ENCODE peak calls at places on chromosomes 2 and 18, in four cellular contexts. One of them, this sample, is unnamed.

GRCh38 chr2:96113367-96113677 is 3.0 kb downstream of the ADRA2B start:
- DNase-seq in naive thymus-derived CD8-positive, alpha-beta T cell: no peak
- DNase-seq in stimulated activated CD8-positive, alpha-beta memory T cell treated with anti-CD3 and anti-CD28 coated beads, Interleukin-12 subunit alpha, Interleukin-12 subunit beta, amount 100 ng/mL, for 1 hour: no peak
- DNase-seq in DMS79 treated with DMSO at 0.1 percent for 48 hours: no peak
- DNase-seq in this sample: no peak

GRCh38 chr2:128280901-128281321 is 37.8 kb downstream of the HS6ST1 start:
- DNase-seq in naive thymus-derived CD8-positive, alpha-beta T cell: no peak
- DNase-seq in stimulated activated CD8-positive, alpha-beta memory T cell treated with anti-CD3 and anti-CD28 coated beads, Interleukin-12 subunit alpha, Interleukin-12 subunit beta, amount 100 ng/mL, for 1 hour: no peak
- DNase-seq in DMS79 treated with DMSO at 0.1 percent for 48 hours: no peak
- DNase-seq in this sample: peak

GRCh38 chr18:41206341-41206740 is 748.7 kb upstream of the PIK3C3 start:
- DNase-seq in naive thymus-derived CD8-positive, alpha-beta T cell: no peak
- DNase-seq in stimulated activated CD8-positive, alpha-beta memory T cell treated with anti-CD3 and anti-CD28 coated beads, Interleukin-12 subunit alpha, Interleukin-12 subunit beta, amount 100 ng/mL, for 1 hour: no peak
- DNase-seq in DMS79 treated with DMSO at 0.1 percent for 48 hours: no peak
- DNase-seq in this sample: no peak

GRCh38 chr2:13485256-13485655 is 768.5 kb downstream of the TRIB2 start:
- DNase-seq in naive thymus-derived CD8-positive, alpha-beta T cell: no peak
- DNase-seq in stimulated activated CD8-positive, alpha-beta memory T cell treated with anti-CD3 and anti-CD28 coated beads, Interleukin-12 subunit alpha, Interleukin-12 subunit beta, amount 100 ng/mL, for 1 hour: no peak
- DNase-seq in DMS79 treated with DMSO at 0.1 percent for 48 hours: no peak
- DNase-seq in this sample: no peak

GRCh38 chr2:219296631-219297391 is 12.4 kb downstream of the PTPRN start:
- DNase-seq in naive thymus-derived CD8-positive, alpha-beta T cell: peak
- DNase-seq in stimulated activated CD8-positive, alpha-beta memory T cell treated with anti-CD3 and anti-CD28 coated beads, Interleukin-12 subunit alpha, Interleukin-12 subunit beta, amount 100 ng/mL, for 1 hour: no peak
- DNase-seq in DMS79 treated with DMSO at 0.1 percent for 48 hours: no peak
- DNase-seq in this sample: no peak

GRCh38 chr2:232411901-232412629 is 5.4 kb downstream of the ALPG start:
- DNase-seq in naive thymus-derived CD8-positive, alpha-beta T cell: no peak
- DNase-seq in stimulated activated CD8-positive, alpha-beta memory T cell treated with anti-CD3 and anti-CD28 coated beads, Interleukin-12 subunit alpha, Interleukin-12 subunit beta, amount 100 ng/mL, for 1 hour: no peak
- DNase-seq in DMS79 treated with DMSO at 0.1 percent for 48 hours: no peak
- DNase-seq in this sample: no peak

GRCh38 chr2:236964291-236964690 is 121.4 kb upstream of the COPS8 start:
- DNase-seq in naive thymus-derived CD8-positive, alpha-beta T cell: no peak
- DNase-seq in stimulated activated CD8-positive, alpha-beta memory T cell treated with anti-CD3 and anti-CD28 coated beads, Interleukin-12 subunit alpha, Interleukin-12 subunit beta, amount 100 ng/mL, for 1 hour: no peak
- DNase-seq in DMS79 treated with DMSO at 0.1 percent for 48 hours: no peak
- DNase-seq in this sample: no peak

GRCh38 chr2:45699032-45699658 is 47.7 kb downstream of the PRKCE start:
- DNase-seq in naive thymus-derived CD8-positive, alpha-beta T cell: no peak
- DNase-seq in stimulated activated CD8-positive, alpha-beta memory T cell treated with anti-CD3 and anti-CD28 coated beads, Interleukin-12 subunit alpha, Interleukin-12 subunit beta, amount 100 ng/mL, for 1 hour: no peak
- DNase-seq in DMS79 treated with DMSO at 0.1 percent for 48 hours: no peak
- DNase-seq in this sample: no peak

GRCh38 chr2:108388045-108388444 is 10.3 kb downstream of the SULT1C4 start:
- DNase-seq in naive thymus-derived CD8-positive, alpha-beta T cell: no peak
- DNase-seq in stimulated activated CD8-positive, alpha-beta memory T cell treated with anti-CD3 and anti-CD28 coated beads, Interleukin-12 subunit alpha, Interleukin-12 subunit beta, amount 100 ng/mL, for 1 hour: no peak
- DNase-seq in DMS79 treated with DMSO at 0.1 percent for 48 hours: no peak
- DNase-seq in this sample: no peak

GRCh38 chr2:99806758-99807157 is 316.9 kb upstream of the REV1 start:
- DNase-seq in naive thymus-derived CD8-positive, alpha-beta T cell: no peak
- DNase-seq in stimulated activated CD8-positive, alpha-beta memory T cell treated with anti-CD3 and anti-CD28 coated beads, Interleukin-12 subunit alpha, Interleukin-12 subunit beta, amount 100 ng/mL, for 1 hour: no peak
- DNase-seq in DMS79 treated with DMSO at 0.1 percent for 48 hours: no peak
- DNase-seq in this sample: no peak

GRCh38 chr2:221518937-221519635 is 53.0 kb downstream of the EPHA4 start:
- DNase-seq in naive thymus-derived CD8-positive, alpha-beta T cell: no peak
- DNase-seq in stimulated activated CD8-positive, alpha-beta memory T cell treated with anti-CD3 and anti-CD28 coated beads, Interleukin-12 subunit alpha, Interleukin-12 subunit beta, amount 100 ng/mL, for 1 hour: no peak
- DNase-seq in DMS79 treated with DMSO at 0.1 percent for 48 hours: peak
- DNase-seq in this sample: no peak

GRCh38 chr2:121132054-121132453 is 152.9 kb downstream of the TFCP2L1 start:
- DNase-seq in naive thymus-derived CD8-positive, alpha-beta T cell: no peak
- DNase-seq in stimulated activated CD8-positive, alpha-beta memory T cell treated with anti-CD3 and anti-CD28 coated beads, Interleukin-12 subunit alpha, Interleukin-12 subunit beta, amount 100 ng/mL, for 1 hour: no peak
- DNase-seq in DMS79 treated with DMSO at 0.1 percent for 48 hours: no peak
- DNase-seq in this sample: no peak

GRCh38 chr2:110994250-110994961 is 126.3 kb upstream of the BCL2L11 start:
- DNase-seq in naive thymus-derived CD8-positive, alpha-beta T cell: no peak
- DNase-seq in stimulated activated CD8-positive, alpha-beta memory T cell treated with anti-CD3 and anti-CD28 coated beads, Interleukin-12 subunit alpha, Interleukin-12 subunit beta, amount 100 ng/mL, for 1 hour: no peak
- DNase-seq in DMS79 treated with DMSO at 0.1 percent for 48 hours: no peak
- DNase-seq in this sample: no peak

GRCh38 chr2:29159125-29159524 is 43.9 kb downstream of the CLIP4 start:
- DNase-seq in naive thymus-derived CD8-positive, alpha-beta T cell: no peak
- DNase-seq in stimulated activated CD8-positive, alpha-beta memory T cell treated with anti-CD3 and anti-CD28 coated beads, Interleukin-12 subunit alpha, Interleukin-12 subunit beta, amount 100 ng/mL, for 1 hour: no peak
- DNase-seq in DMS79 treated with DMSO at 0.1 percent for 48 hours: peak
- DNase-seq in this sample: no peak

GRCh38 chr2:231666171-231667095 is 41.9 kb upstream of the PTMA start:
- DNase-seq in naive thymus-derived CD8-positive, alpha-beta T cell: no peak
- DNase-seq in stimulated activated CD8-positive, alpha-beta memory T cell treated with anti-CD3 and anti-CD28 coated beads, Interleukin-12 subunit alpha, Interleukin-12 subunit beta, amount 100 ng/mL, for 1 hour: no peak
- DNase-seq in DMS79 treated with DMSO at 0.1 percent for 48 hours: peak
- DNase-seq in this sample: peak

GRCh38 chr2:232574674-232575403 is 24.4 kb downstream of the EIF4E2 start:
- DNase-seq in naive thymus-derived CD8-positive, alpha-beta T cell: no peak
- DNase-seq in stimulated activated CD8-positive, alpha-beta memory T cell treated with anti-CD3 and anti-CD28 coated beads, Interleukin-12 subunit alpha, Interleukin-12 subunit beta, amount 100 ng/mL, for 1 hour: no peak
- DNase-seq in DMS79 treated with DMSO at 0.1 percent for 48 hours: no peak
- DNase-seq in this sample: no peak

GRCh38 chr18:22711381-22711717 is 221.8 kb upstream of the RBBP8 start:
- DNase-seq in naive thymus-derived CD8-positive, alpha-beta T cell: no peak
- DNase-seq in stimulated activated CD8-positive, alpha-beta memory T cell treated with anti-CD3 and anti-CD28 coated beads, Interleukin-12 subunit alpha, Interleukin-12 subunit beta, amount 100 ng/mL, for 1 hour: no peak
- DNase-seq in DMS79 treated with DMSO at 0.1 percent for 48 hours: no peak
- DNase-seq in this sample: no peak

GRCh38 chr18:7601249-7601620 is 34.1 kb downstream of the PTPRM start:
- DNase-seq in naive thymus-derived CD8-positive, alpha-beta T cell: no peak
- DNase-seq in stimulated activated CD8-positive, alpha-beta memory T cell treated with anti-CD3 and anti-CD28 coated beads, Interleukin-12 subunit alpha, Interleukin-12 subunit beta, amount 100 ng/mL, for 1 hour: no peak
- DNase-seq in DMS79 treated with DMSO at 0.1 percent for 48 hours: no peak
- DNase-seq in this sample: no peak

GRCh38 chr2:179455824-179456223 is 191.2 kb upstream of the SESTD1 start:
- DNase-seq in naive thymus-derived CD8-positive, alpha-beta T cell: no peak
- DNase-seq in stimulated activated CD8-positive, alpha-beta memory T cell treated with anti-CD3 and anti-CD28 coated beads, Interleukin-12 subunit alpha, Interleukin-12 subunit beta, amount 100 ng/mL, for 1 hour: no peak
- DNase-seq in DMS79 treated with DMSO at 0.1 percent for 48 hours: no peak
- DNase-seq in this sample: no peak

GRCh38 chr18:50817898-50818250 is 1.9 kb downstream of the MRO start:
- DNase-seq in naive thymus-derived CD8-positive, alpha-beta T cell: no peak
- DNase-seq in stimulated activated CD8-positive, alpha-beta memory T cell treated with anti-CD3 and anti-CD28 coated beads, Interleukin-12 subunit alpha, Interleukin-12 subunit beta, amount 100 ng/mL, for 1 hour: no peak
- DNase-seq in DMS79 treated with DMSO at 0.1 percent for 48 hours: no peak
- DNase-seq in this sample: no peak

GRCh38 chr2:54465143-54465542 is 9.0 kb downstream of the SPTBN1 start:
- DNase-seq in naive thymus-derived CD8-positive, alpha-beta T cell: no peak
- DNase-seq in stimulated activated CD8-positive, alpha-beta memory T cell treated with anti-CD3 and anti-CD28 coated beads, Interleukin-12 subunit alpha, Interleukin-12 subunit beta, amount 100 ng/mL, for 1 hour: no peak
- DNase-seq in DMS79 treated with DMSO at 0.1 percent for 48 hours: no peak
- DNase-seq in this sample: no peak

GRCh38 chr18:38940863-38941531 is 1375.4 kb upstream of the CELF4 start:
- DNase-seq in naive thymus-derived CD8-positive, alpha-beta T cell: peak
- DNase-seq in stimulated activated CD8-positive, alpha-beta memory T cell treated with anti-CD3 and anti-CD28 coated beads, Interleukin-12 subunit alpha, Interleukin-12 subunit beta, amount 100 ng/mL, for 1 hour: peak
- DNase-seq in DMS79 treated with DMSO at 0.1 percent for 48 hours: peak
- DNase-seq in this sample: no peak

GRCh38 chr2:182870227-182870626 is 3.8 kb upstream of the FRZB start:
- DNase-seq in naive thymus-derived CD8-positive, alpha-beta T cell: no peak
- DNase-seq in stimulated activated CD8-positive, alpha-beta memory T cell treated with anti-CD3 and anti-CD28 coated beads, Interleukin-12 subunit alpha, Interleukin-12 subunit beta, amount 100 ng/mL, for 1 hour: no peak
- DNase-seq in DMS79 treated with DMSO at 0.1 percent for 48 hours: no peak
- DNase-seq in this sample: no peak

GRCh38 chr2:18777250-18777812 is 188.0 kb upstream of the NT5C1B start:
- DNase-seq in naive thymus-derived CD8-positive, alpha-beta T cell: no peak
- DNase-seq in stimulated activated CD8-positive, alpha-beta memory T cell treated with anti-CD3 and anti-CD28 coated beads, Interleukin-12 subunit alpha, Interleukin-12 subunit beta, amount 100 ng/mL, for 1 hour: no peak
- DNase-seq in DMS79 treated with DMSO at 0.1 percent for 48 hours: no peak
- DNase-seq in this sample: no peak

GRCh38 chr18:58226476-58226875 is 182.4 kb downstream of the NEDD4L start:
- DNase-seq in naive thymus-derived CD8-positive, alpha-beta T cell: no peak
- DNase-seq in stimulated activated CD8-positive, alpha-beta memory T cell treated with anti-CD3 and anti-CD28 coated beads, Interleukin-12 subunit alpha, Interleukin-12 subunit beta, amount 100 ng/mL, for 1 hour: no peak
- DNase-seq in DMS79 treated with DMSO at 0.1 percent for 48 hours: no peak
- DNase-seq in this sample: no peak

This sample was measured in CMK.